ENCODE peak calls at places on chromosomes 6 and 20, in six cellular contexts. L is A549, C is astrocyte of the spinal cord, V is psoas muscle, F is PC-3, H is Peyer's patch. W is an unnamed sample.

GRCh38 chr20:31440012-31440659 is at the start of gene DEFB123:
- DNase-seq in C (no peak), V (no peak), L (no peak), H (no peak), F (no peak), W (no peak)

GRCh38 chr20:61969806-61970205 is 95.9 kb downstream of the TAF4 start:
- DNase-seq in V (no peak), F (no peak), H (no peak), C (no peak), L (no peak), W (no peak)

GRCh38 chr20:37615507-37616425 is 78.1 kb upstream of the CTNNBL1 start:
- DNase-seq in C (peak), F (peak), H (no peak), V (no peak), L (peak), W (no peak)

GRCh38 chr6:63589955-63590411 is 17.7 kb downstream of the LOC128125822 start:
- DNase-seq in C (no peak), F (no peak), L (no peak), V (no peak), H (no peak), W (no peak)

GRCh38 chr6:444653-445275 is 53.2 kb downstream of the IRF4 start:
- DNase-seq in L (no peak), H (no peak), V (no peak), F (no peak), C (no peak), W (no peak)

GRCh38 chr20:49666906-49667305 is 46.8 kb downstream of the B4GALT5 start:
- DNase-seq in H (no peak), L (no peak), F (no peak), V (no peak), C (no peak), W (no peak)

GRCh38 chr6:108260126-108260808 is 573 bp downstream of the SNX3 start:
- DNase-seq in C (peak), V (no peak), L (peak), F (peak), H (peak), W (peak)

GRCh38 chr6:100886078-100886477 is 4.9 kb upstream of the ASCC3 start:
- DNase-seq in H (no peak), F (no peak), C (peak), L (no peak), V (no peak), W (no peak)

GRCh38 chr6:7747901-7748504 is 22.1 kb downstream of the BMP6 start:
- DNase-seq in H (no peak), C (no peak), L (no peak), F (no peak), V (no peak), W (no peak)

GRCh38 chr6:141000917-141001316 is 1131.8 kb upstream of the GJE1 start:
- DNase-seq in V (no peak), L (no peak), H (no peak), F (no peak), C (no peak), W (no peak)

GRCh38 chr6:130076512-130076911 is 58.1 kb downstream of the L3MBTL3 start:
- DNase-seq in V (no peak), F (peak), L (no peak), C (peak), H (no peak), W (no peak)

GRCh38 chr6:12291083-12291784 is 1.1 kb downstream of the EDN1 start:
- DNase-seq in F (peak), L (peak), H (no peak), V (no peak), C (no peak), W (no peak)

GRCh38 chr6:158909938-158910337 is 90.1 kb downstream of the RSPH3 start:
- DNase-seq in V (no peak), L (no peak), C (peak), F (no peak), H (no peak), W (no peak)

GRCh38 chr6:11614534-11615213 is 77.1 kb downstream of the TMEM170B start:
- DNase-seq in F (no peak), H (no peak), V (no peak), L (no peak), C (peak), W (no peak)

GRCh38 chr6:84172080-84172479 is 55.4 kb downstream of the CEP162 start:
- DNase-seq in V (no peak), H (no peak), C (no peak), L (no peak), F (no peak), W (no peak)

GRCh38 chr6:156564807-156565149 is 212.4 kb upstream of the ARID1B start:
- DNase-seq in H (no peak), F (no peak), V (no peak), C (no peak), L (no peak), W (no peak)

GRCh38 chr6:25449774-25450173 is 170.6 kb downstream of the CARMIL1 start:
- DNase-seq in F (no peak), L (no peak), C (peak), H (no peak), V (no peak), W (no peak)

GRCh38 chr6:44051516-44051915 is 75.7 kb downstream of the MRPL14 start:
- DNase-seq in V (no peak), H (no peak), F (peak), L (no peak), C (peak), W (no peak)

GRCh38 chr6:39137235-39137634 is 22.2 kb upstream of the SAYSD1 start:
- DNase-seq in H (no peak), C (peak), L (peak), F (peak), V (no peak), W (no peak)

GRCh38 chr20:37796733-37797132 is 102.9 kb downstream of the CTNNBL1 start:
- DNase-seq in F (no peak), C (no peak), V (no peak), L (no peak), H (no peak), W (no peak)

GRCh38 chr6:170087946-170088348 is 202.9 kb downstream of the DLL1 start:
- DNase-seq in H (peak), F (no peak), L (no peak), V (no peak), C (no peak), W (no peak)

GRCh38 chr6:159788276-159788675 is 1.1 kb downstream of the TCP1 start:
- DNase-seq in L (no peak), V (no peak), H (no peak), C (no peak), F (no peak), W (no peak)

GRCh38 chr6:60695232-60695631 is 1590.8 kb downstream of the KHDRBS2 start:
- DNase-seq in L (no peak), H (no peak), V (no peak), F (no peak), C (no peak), W (no peak)

GRCh38 chr6:6366778-6367177 is 46.3 kb upstream of the F13A1 start:
- DNase-seq in V (no peak), C (no peak), L (no peak), F (no peak), H (no peak), W (no peak)

GRCh38 chr6:56719310-56719709 is 76.6 kb upstream of the DST start:
- DNase-seq in V (no peak), F (no peak), H (no peak), L (no peak), C (no peak), W (no peak)

GRCh38 chr6:98824907-98825601 is 9.3 kb upstream of the POU3F2 start:
- DNase-seq in H (no peak), F (no peak), C (no peak), V (no peak), L (no peak), W (no peak)
- H3K4me3 ChIP-seq in H (no peak), F (no peak), C (no peak), V (peak), L (peak), W (no peak)

GRCh38 chr6:137233561-137234504 is 14.6 kb upstream of the IFNGR1 start:
- DNase-seq in V (peak), C (peak), H (no peak), F (peak), L (peak), W (peak)
- H3K4me3 ChIP-seq in V (no peak), C (no peak), H (no peak), F (peak), L (no peak), W (no peak)

DNA sequence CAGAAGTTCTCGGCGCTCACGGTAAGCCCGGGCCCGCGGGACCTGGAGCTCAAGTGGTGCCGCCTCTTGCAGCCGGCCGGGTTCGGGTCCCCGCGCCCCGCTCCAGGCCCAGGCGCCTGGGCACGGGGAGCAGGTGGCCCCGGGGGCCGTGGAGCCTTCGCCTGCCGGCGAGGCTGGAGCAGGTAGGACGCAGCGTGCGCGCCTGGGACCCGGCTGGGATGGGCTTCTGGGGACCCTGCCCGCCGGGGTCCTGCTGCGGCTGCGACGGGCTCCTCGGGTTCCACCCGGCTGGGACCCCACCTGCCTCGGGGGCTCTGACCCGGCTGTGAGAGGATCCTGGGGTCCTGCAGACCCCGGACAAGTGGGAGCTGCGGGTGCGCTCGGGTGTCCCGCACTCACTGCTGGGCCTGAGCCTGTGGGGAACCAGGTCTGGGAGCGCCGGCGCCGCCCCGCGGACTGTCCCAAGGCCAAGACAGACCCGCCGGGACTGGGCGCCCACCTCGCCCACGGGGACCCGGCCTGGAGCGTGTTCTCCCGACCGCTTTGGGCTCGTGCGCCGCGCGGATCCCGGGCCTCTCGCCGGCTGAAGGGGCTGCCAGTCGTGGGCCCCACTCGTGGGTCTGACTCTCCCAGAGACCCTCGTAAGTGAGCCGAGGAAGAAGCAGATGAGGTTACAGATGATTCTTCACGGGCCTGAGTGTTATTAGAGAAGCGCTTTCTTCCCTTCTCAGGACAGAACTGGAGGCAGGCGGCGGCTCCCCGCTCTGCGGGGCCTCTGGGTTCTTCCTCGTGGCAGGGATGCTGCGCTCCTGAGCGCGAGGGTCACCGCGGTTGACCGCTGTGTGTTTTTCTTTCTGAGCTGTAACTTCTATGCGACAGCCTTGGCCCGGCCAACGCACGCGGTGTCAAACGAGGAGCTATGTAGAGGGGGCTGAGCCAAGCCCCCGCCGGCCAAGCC is 729 bp downstream of the SMOC2 start:
- DNase-seq in F (no peak), V (no peak), L (no peak), H (no peak), C (no peak), W (no peak)
- H3K4me3 ChIP-seq in F (no peak), V (peak), L (peak), H (peak), C (no peak), W (no peak)

GRCh38 chr6:34315780-34316179 is 67.0 kb upstream of the SMIM29 start:
- DNase-seq in F (no peak), H (no peak), L (no peak), C (no peak), V (no peak), W (no peak)
- H3K4me3 ChIP-seq in F (no peak), H (no peak), L (no peak), C (no peak), V (no peak), W (no peak)

GRCh38 chr20:4247898-4248858 is 232.8 kb upstream of the RNF24 start:
- DNase-seq in L (no peak), H (no peak), F (no peak), V (no peak), C (no peak), W (no peak)
- H3K4me3 ChIP-seq in L (peak), H (no peak), F (no peak), V (no peak), C (no peak), W (peak)

W was measured in skeletal muscle cell.